ENCODE peak calls at places on chromosomes 16 and 17, in ten cellular contexts. Y is suprapubic skin, F is esophagus muscularis mucosa, W is transverse colon, X is GM23338, H is SK-N-SH, R is K562, T is spleen, I is prostate gland, V is breast epithelium. Z is an unnamed sample.

GRCh38 chr17:46756861-46757260 is 61.6 kb downstream of the WNT3 start:
- DNase-seq in Y (no peak), F (no peak), W (no peak), X (no peak), H (no peak), R (no peak), T (no peak), I (no peak), V (no peak), Z (no peak)

GRCh38 chr17:55845385-55845784 is 94.5 kb downstream of the PCTP start:
- DNase-seq in Y (peak; percentile 70), F (no peak), W (peak; percentile 33), X (peak; percentile 87), H (peak; percentile 88), R (no peak), T (peak; percentile 74), I (peak; percentile 20), V (no peak), Z (no peak)

GRCh38 chr17:74968361-74968780 is 4.2 kb downstream of the HID1 start:
- DNase-seq in Y (no peak), F (no peak), W (peak; percentile 66), X (no peak), H (no peak), R (no peak), T (no peak), I (no peak), V (no peak), Z (no peak)

GRCh38 chr17:74271902-74272563 is 2.0 kb upstream of the DNAI2 start:
- DNase-seq in Y (no peak), F (no peak), W (no peak), X (no peak), H (no peak), R (no peak), T (no peak), I (no peak), V (no peak), Z (no peak)

GRCh38 chr16:23608194-23608593 is 12.1 kb upstream of the NDUFAB1 start:
- DNase-seq in Y (no peak), F (no peak), W (no peak), X (no peak), H (no peak), R (no peak), T (no peak), I (no peak), V (no peak), Z (no peak)

GRCh38 chr17:79272666-79273219 is 198.1 kb downstream of the ENGASE start:
- DNase-seq in Y (no peak), F (no peak), W (no peak), X (no peak), H (peak; percentile 85), R (no peak), T (no peak), I (no peak), V (no peak), Z (no peak)

GRCh38 chr17:77555741-77556291 is 402.7 kb upstream of the TNRC6C start:
- DNase-seq in Y (no peak), F (no peak), W (peak; percentile 16), X (no peak), H (peak; percentile 92), R (no peak), T (no peak), I (no peak), V (no peak), Z (no peak)

GRCh38 chr16:84548508-84548907 is 44.0 kb upstream of the MEAK7 start:
- DNase-seq in Y (no peak), F (no peak), W (no peak), X (no peak), H (no peak), R (no peak), T (peak; percentile 76), I (no peak), V (no peak), Z (no peak)

DNA sequence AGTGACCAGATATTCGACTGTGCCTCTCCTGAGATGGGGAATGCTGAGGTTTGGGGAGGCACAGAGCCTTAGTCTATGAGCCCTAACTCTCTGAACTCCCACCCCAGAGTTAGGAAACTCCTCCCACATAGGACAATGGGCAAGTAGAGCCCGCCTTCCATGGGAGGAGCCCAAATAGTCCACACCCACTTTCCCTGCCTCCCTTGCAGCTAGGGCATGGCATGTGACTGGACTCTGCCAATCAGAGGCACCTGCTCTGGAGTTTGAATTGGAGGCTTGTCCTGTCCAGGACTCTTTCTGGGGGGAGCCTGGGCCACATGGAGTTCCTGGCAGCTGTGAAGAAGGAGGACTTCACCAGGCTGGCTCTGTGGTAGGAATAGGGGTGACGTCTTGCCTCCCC is 48.4 kb downstream of the SOCS1 start:
- DNase-seq in Y (no peak), F (no peak), W (no peak), X (no peak), H (no peak), R (peak; percentile 52), T (no peak), I (no peak), V (no peak), Z (no peak)
- H3K4me1 ChIP-seq in Y (peaks cover 10% of the 10 kb centered on the region), F (peaks cover 11% of the 10 kb centered on the region), W (peaks cover 6% of the 10 kb centered on the region), X (peaks cover 5% of the 10 kb centered on the region), H (peaks cover 9% of the 10 kb centered on the region), R (peaks cover 37% of the 10 kb centered on the region), T (peaks cover 9% of the 10 kb centered on the region), I (no peaks in the 10 kb centered on the region), V (no peaks in the 10 kb centered on the region), Z (no peaks in the 10 kb centered on the region)

GRCh38 chr16:28140788-28141618 is 70.8 kb downstream of the XPO6 start:
- DNase-seq in Y (no peak), F (no peak), W (peak; percentile 37), X (peak; percentile 24), H (no peak), R (no peak), T (no peak), I (no peak), V (no peak), Z (no peak)
- H3K27ac ChIP-seq in Y (peak overlapping the region; percentile 42), F (peak overlapping the region; percentile 15), W (peak overlapping the region; percentile 55), X (peak overlapping the region; percentile 70), H (no peak overlapping the region), R (peak overlapping the region; percentile 55), T (peak overlapping the region; percentile 82), I (no peak overlapping the region), V (peak overlapping the region; percentile 56), Z (peak overlapping the region; percentile 39)

DNA sequence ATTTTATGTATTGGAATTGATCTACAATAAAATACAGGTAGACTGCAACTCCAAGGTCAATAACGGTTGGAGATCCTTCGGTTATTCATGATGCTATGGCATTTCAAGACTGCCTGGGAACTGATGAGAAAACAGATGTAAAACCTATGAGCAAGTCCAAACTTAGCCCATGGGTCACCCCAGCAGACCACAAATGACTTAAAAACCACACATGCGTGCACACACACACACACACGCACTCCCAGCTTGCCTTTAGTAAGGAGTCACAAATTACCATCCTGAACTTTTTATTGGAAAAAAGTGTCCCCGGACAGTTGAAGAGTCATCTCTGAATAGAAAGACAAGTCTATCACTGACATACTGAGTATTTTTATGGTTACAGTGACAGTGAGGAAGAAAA is 26.7 kb downstream of the TRIM25 start:
- DNase-seq in Y (no peak), F (no peak), W (no peak), X (no peak), H (no peak), R (no peak), T (no peak), I (no peak), V (no peak), Z (no peak)
- TF ChIP-seq POLR2AphosphoS5 in Y (no peak), F (no peak), W (no peak), X (no peak), H (no peak), R (no peak), T (no peak), I (no peak), V (no peak), Z (no peak)

DNA sequence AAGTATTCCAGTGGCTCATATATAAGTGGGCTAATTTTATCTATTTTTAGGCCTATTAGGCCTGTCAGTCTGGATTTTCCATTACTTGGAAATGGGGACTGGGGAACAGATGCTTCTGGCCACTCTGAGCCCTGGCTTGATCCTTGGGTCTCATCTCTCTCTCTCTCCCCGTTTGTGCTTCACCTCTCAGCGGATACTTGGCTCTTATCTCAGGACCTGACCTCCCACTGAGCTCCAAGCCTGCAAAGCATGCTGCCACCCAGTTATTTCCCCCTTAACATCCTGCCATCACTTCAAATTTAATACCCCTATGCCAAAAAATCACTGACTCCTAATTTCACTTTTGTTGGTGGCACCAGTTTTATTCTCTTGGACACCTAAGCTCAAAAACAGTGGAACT is 4.2 kb downstream of the ZNF843 start:
- DNase-seq in Y (no peak), F (no peak), W (no peak), X (no peak), H (no peak), R (no peak), T (no peak), I (no peak), V (no peak), Z (no peak)
- H3K4me1 ChIP-seq in Y (peaks cover 5% of the 10 kb centered on the region), F (peaks cover 14% of the 10 kb centered on the region), W (peaks cover 8% of the 10 kb centered on the region), X (no peaks in the 10 kb centered on the region), H (peaks cover 5% of the 10 kb centered on the region), R (peaks cover 26% of the 10 kb centered on the region), T (no peaks in the 10 kb centered on the region), I (no peaks in the 10 kb centered on the region), V (no peaks in the 10 kb centered on the region), Z (no peaks in the 10 kb centered on the region)

GRCh38 chr17:50097455-50097854 is 2.3 kb downstream of the PDK2 start:
- DNase-seq in Y (no peak), F (no peak), W (no peak), X (no peak), H (no peak), R (no peak), T (no peak), I (no peak), V (no peak), Z (no peak)
- H3K27ac ChIP-seq in Y (no peak overlapping the region), F (peak overlapping the region; percentile 88), W (peak overlapping the region; percentile 4), X (no peak overlapping the region), H (no peak overlapping the region), R (no peak overlapping the region), T (no peak overlapping the region), I (no peak overlapping the region), V (no peak overlapping the region), Z (no peak overlapping the region)

GRCh38 chr17:15436399-15437369 is 30.7 kb downstream of the CDRT4 start:
- DNase-seq in Y (peak; percentile 83), F (no peak), W (peak; percentile 63), X (peak; percentile 62), H (no peak), R (peak; percentile 56), T (no peak), I (no peak), V (no peak), Z (no peak)
- TF ChIP-seq POLR2AphosphoS5 in Y (no peak), F (peak; percentile 21), W (no peak), X (no peak), H (no peak), R (no peak), T (peak; percentile 55), I (no peak), V (no peak), Z (no peak)

Z was measured in vagina.